ENCODE peak calls at places on chromosomes 11 and 22, in seven cellular contexts. G, D, W, T, Z, M and P are unnamed samples.

GRCh38 chr11:117075186-117075585 is 23.0 kb downstream of the SIK3 start:
- DNase-seq in G (no peak), D (no peak), W (no peak), T (no peak), Z (no peak), M (no peak), P (no peak)

GRCh38 chr11:45828996-45829395 is 18.3 kb upstream of the CRY2 start:
- DNase-seq in G (no peak), D (no peak), W (no peak), T (no peak), Z (no peak), M (no peak), P (no peak)

GRCh38 chr11:87445002-87445401 is 407.3 kb downstream of the TMEM135 start:
- DNase-seq in G (peak; percentile 67), D (no peak), W (no peak), T (no peak), Z (no peak), M (no peak), P (no peak)

GRCh38 chr11:76206327-76207081 is at the start of gene WNT11:
- DNase-seq in G (no peak), D (peak; percentile 69), W (peak; percentile 56), T (peak; percentile 37), Z (peak; percentile 76), M (no peak), P (peak; percentile 43)

GRCh38 chr11:128804481-128804880 is 62.6 kb downstream of the KCNJ1 start:
- DNase-seq in G (peak; percentile 83), D (no peak), W (peak; percentile 48), T (no peak), Z (no peak), M (no peak), P (peak; percentile 18)

GRCh38 chr11:102426000-102426399 is 26.6 kb downstream of the TMEM123 start:
- DNase-seq in G (no peak), D (no peak), W (no peak), T (no peak), Z (no peak), M (no peak), P (no peak)

GRCh38 chr11:59550842-59551650 is 39.7 kb downstream of the OR4D9 start:
- DNase-seq in G (peak; percentile 92), D (peak; percentile 81), W (peak; percentile 97), T (peak; percentile 81), Z (peak; percentile 91), M (peak; percentile 73), P (peak; percentile 96)

GRCh38 chr22:23829845-23830372 is 8.9 kb downstream of the DERL3 start:
- DNase-seq in G (peak; percentile 92), D (no peak), W (no peak), T (peak; percentile 7), Z (no peak), M (no peak), P (no peak)

GRCh38 chr11:86447763-86448480 is 73.2 kb downstream of the CCDC81 start:
- DNase-seq in G (no peak), D (no peak), W (no peak), T (no peak), Z (no peak), M (no peak), P (no peak)

GRCh38 chr11:122817121-122817520 is 21.2 kb upstream of the CRTAM start:
- DNase-seq in G (no peak), D (no peak), W (no peak), T (peak; percentile 72), Z (no peak), M (no peak), P (no peak)

GRCh38 chr11:113204280-113204679 is 110.1 kb upstream of the TTC12 start:
- DNase-seq in G (no peak), D (no peak), W (no peak), T (peak; percentile 76), Z (no peak), M (no peak), P (no peak)

GRCh38 chr11:134360050-134360835 is 28.5 kb downstream of the GLB1L2 start:
- DNase-seq in G (peak; percentile 32), D (peak; percentile 95), W (peak; percentile 92), T (peak; percentile 78), Z (peak; percentile 77), M (peak; percentile 91), P (peak; percentile 5)

GRCh38 chr11:130159657-130160459 is at the start of gene ST14:
- DNase-seq in G (no peak), D (peak; percentile 61), W (peak; percentile 32), T (no peak), Z (no peak), M (no peak), P (no peak)

GRCh38 chr11:110367571-110367970 is 62.2 kb upstream of the FDX1 start:
- DNase-seq in G (no peak), D (no peak), W (no peak), T (no peak), Z (no peak), M (no peak), P (no peak)

GRCh38 chr22:46068908-46069481 is 81.3 kb upstream of the PPARA start:
- DNase-seq in G (peak; percentile 49), D (no peak), W (no peak), T (no peak), Z (no peak), M (no peak), P (peak; percentile 14)

GRCh38 chr11:103803062-103803461 is 233.4 kb upstream of the DDI1 start:
- DNase-seq in G (peak; percentile 44), D (no peak), W (peak; percentile 19), T (no peak), Z (no peak), M (no peak), P (peak; percentile 37)

GRCh38 chr11:8261921-8262551 is 1.6 kb downstream of the LMO1 start:
- DNase-seq in G (no peak), D (peak; percentile 51), W (peak; percentile 59), T (peak; percentile 50), Z (no peak), M (no peak), P (no peak)

GRCh38 chr11:65981972-65982823 is 19.8 kb downstream of the EIF1AD start:
- DNase-seq in G (no peak), D (no peak), W (no peak), T (no peak), Z (no peak), M (no peak), P (no peak)

GRCh38 chr11:106447631-106448191 is 370.2 kb downstream of the AASDHPPT start:
- DNase-seq in G (no peak), D (no peak), W (no peak), T (no peak), Z (no peak), M (no peak), P (peak; percentile 23)

GRCh38 chr22:19984851-19985811 is 31.5 kb downstream of the ARVCF start:
- DNase-seq in G (no peak), D (no peak), W (no peak), T (no peak), Z (no peak), M (no peak), P (no peak)

GRCh38 chr11:70135142-70136132 is 57.3 kb downstream of the ANO1 start:
- DNase-seq in G (peak; percentile 24), D (no peak), W (peak; percentile 72), T (no peak), Z (no peak), M (no peak), P (no peak)

GRCh38 chr11:13761250-13761649 is 92.8 kb downstream of the FAR1 start:
- DNase-seq in G (peak; percentile 22), D (no peak), W (no peak), T (no peak), Z (no peak), M (no peak), P (no peak)

GRCh38 chr11:121595717-121596156 is 143.0 kb upstream of the SORL1-AS1 start:
- DNase-seq in G (peak; percentile 100), D (no peak), W (no peak), T (peak; percentile 91), Z (no peak), M (no peak), P (peak; percentile 95)

GRCh38 chr11:1560618-1561251 is 11.3 kb downstream of the DUSP8 start:
- DNase-seq in G (no peak), D (peak; percentile 35), W (no peak), T (no peak), Z (no peak), M (no peak), P (no peak)
- H2BK5ac ChIP-seq in G (no peak overlapping the region), D (no peak overlapping the region), W (no peak overlapping the region), T (no peak overlapping the region), Z (no peak overlapping the region), M (no peak overlapping the region), P (no peak overlapping the region)

GRCh38 chr11:99446400-99446799 is 425.7 kb downstream of the CNTN5 start:
- DNase-seq in G (no peak), D (no peak), W (no peak), T (no peak), Z (no peak), M (no peak), P (no peak)

GRCh38 chr11:99449345-99449744 is 428.6 kb downstream of the CNTN5 start:
- DNase-seq in G (no peak), D (no peak), W (no peak), T (no peak), Z (no peak), M (no peak), P (no peak)

GRCh38 chr11:99452076-99452475 is 431.3 kb downstream of the CNTN5 start:
- DNase-seq in G (no peak), D (no peak), W (no peak), T (no peak), Z (no peak), M (no peak), P (no peak)
- H2BK5ac ChIP-seq in G (no peak overlapping the region), D (no peak overlapping the region), W (no peak overlapping the region), T (no peak overlapping the region), Z (no peak overlapping the region), M (no peak overlapping the region), P (no peak overlapping the region)

GRCh38 chr11:126718319-126718718 is 282.3 kb downstream of the KIRREL3 start:
- DNase-seq in G (peak; percentile 18), D (no peak), W (peak; percentile 19), T (peak; percentile 12), Z (no peak), M (no peak), P (no peak)
- H2BK5ac ChIP-seq in G (no peak overlapping the region), D (no peak overlapping the region), W (no peak overlapping the region), T (no peak overlapping the region), Z (no peak overlapping the region), M (no peak overlapping the region), P (no peak overlapping the region)

GRCh38 chr11:2862395-2862949 is 23.1 kb downstream of the CDKN1C start:
- DNase-seq in G (no peak), D (peak; percentile 86), W (no peak), T (no peak), Z (no peak), M (no peak), P (no peak)

GRCh38 chr11:2862950-2863618 is 22.5 kb downstream of the CDKN1C start:
- DNase-seq in G (peak; percentile 12), D (peak; percentile 70), W (peak; percentile 51), T (no peak), Z (no peak), M (no peak), P (peak; percentile 56)

GRCh38 chr11:2866178-2866577 is 19.4 kb downstream of the CDKN1C start:
- DNase-seq in G (no peak), D (no peak), W (no peak), T (no peak), Z (no peak), M (no peak), P (no peak)

GRCh38 chr11:2867142-2867541 is 18.4 kb downstream of the CDKN1C start:
- DNase-seq in G (no peak), D (no peak), W (no peak), T (peak; percentile 33), Z (no peak), M (no peak), P (no peak)

GRCh38 chr11:2864890-2865289 is 20.7 kb downstream of the CDKN1C start:
- DNase-seq in G (no peak), D (no peak), W (no peak), T (no peak), Z (no peak), M (no peak), P (no peak)
- H2BK5ac ChIP-seq in G (no peak overlapping the region), D (no peak overlapping the region), W (no peak overlapping the region), T (no peak overlapping the region), Z (peak overlapping the region; percentile 87), M (no peak overlapping the region), P (no peak overlapping the region)